ENCODE peak calls at places on chromosomes 13 and 19, in six cellular contexts. P, T, W, E, U and J are unnamed samples.

GRCh38 chr13:109182777-109183465 is 553.5 kb downstream of the MYO16 start:
- DNase-seq in P (no peak), U (no peak), T (no peak), W (peak; percentile 32), E (peak; percentile 10), J (no peak)

GRCh38 chr19:56110515-56111448 is 10.3 kb downstream of the ZNF787 start:
- DNase-seq in W (no peak), E (peak; percentile 91), U (no peak), P (no peak), T (no peak), J (no peak)

GRCh38 chr13:77372275-77372674 is 45.4 kb upstream of the MYCBP2 start:
- DNase-seq in U (no peak), P (no peak), W (no peak), T (no peak), E (no peak), J (no peak)

GRCh38 chr19:49593233-49594113 is 2.5 kb downstream of the PRR12 start:
- DNase-seq in W (peak; percentile 54), P (no peak), E (peak; percentile 92), U (peak; percentile 94), T (peak; percentile 93), J (peak; percentile 93)

GRCh38 chr19:5801796-5802616 is 2.9 kb upstream of the NRTN start:
- DNase-seq in U (peak; percentile 65), W (peak; percentile 50), E (no peak), T (no peak), P (no peak), J (no peak)

GRCh38 chr13:111388851-111389500 is 68.5 kb downstream of the TEX29 start:
- DNase-seq in P (no peak), T (peak; percentile 26), U (no peak), W (no peak), E (no peak), J (no peak)

GRCh38 chr19:57338798-57339378 is 12.2 kb upstream of the ZNF304 start:
- DNase-seq in T (no peak), P (no peak), U (no peak), W (no peak), E (no peak), J (no peak)

GRCh38 chr13:41496420-41497234 is 39.3 kb downstream of the RGCC start:
- DNase-seq in T (no peak), E (peak; percentile 56), P (no peak), U (no peak), W (peak; percentile 11), J (no peak)

GRCh38 chr13:113455384-113455783 is 2.1 kb upstream of the ADPRHL1 start:
- DNase-seq in P (no peak), W (no peak), E (no peak), T (no peak), U (no peak), J (no peak)

GRCh38 chr19:16327911-16328823 is 3.5 kb downstream of the KLF2 start:
- DNase-seq in E (peak; percentile 72), U (no peak), W (no peak), T (no peak), P (no peak), J (no peak)

GRCh38 chr19:10543420-10544241 is at the start of gene ATG4D:
- DNase-seq in T (peak; percentile 80), P (peak; percentile 48), U (peak; percentile 91), W (peak; percentile 82), E (peak; percentile 49), J (peak; percentile 44)

GRCh38 chr19:48819366-48819816 is 8.6 kb upstream of the BCAT2 start:
- DNase-seq in W (peak; percentile 65), P (peak; percentile 60), E (peak; percentile 94), T (no peak), U (no peak), J (no peak)

GRCh38 chr13:75906315-75906714 is 270.2 kb downstream of the LMO7 start:
- DNase-seq in U (no peak), P (no peak), E (no peak), T (no peak), W (no peak), J (no peak)

GRCh38 chr19:32339988-32340874 is 5.2 kb upstream of the ZNF507 start:
- DNase-seq in U (no peak), E (peak; percentile 10), P (no peak), W (peak; percentile 48), T (peak; percentile 50), J (peak; percentile 58)

GRCh38 chr19:46211201-46211881 is 18.2 kb upstream of the IGFL1 start:
- DNase-seq in W (peak; percentile 63), P (no peak), U (no peak), E (peak; percentile 93), T (no peak), J (no peak)

GRCh38 chr13:51339952-51340732 is 651 bp downstream of the SERPINE3 start:
- DNase-seq in U (no peak), E (no peak), P (no peak), T (no peak), W (no peak), J (no peak)

GRCh38 chr19:871446-872265 is 12.2 kb downstream of the CFD start:
- DNase-seq in U (no peak), W (peak; percentile 41), T (no peak), E (no peak), P (no peak), J (no peak)

GRCh38 chr19:41606215-41606837 is 20.5 kb downstream of the CEACAM4 start:
- DNase-seq in P (no peak), U (no peak), W (no peak), T (no peak), E (no peak), J (no peak)

GRCh38 chr19:8458380-8458779 is 13.6 kb downstream of the HNRNPM start:
- DNase-seq in T (no peak), P (no peak), W (no peak), E (no peak), U (no peak), J (no peak)

GRCh38 chr19:55766466-55766865 is 2.5 kb upstream of the RFPL4AL1 start:
- DNase-seq in T (no peak), W (peak; percentile 43), E (no peak), U (no peak), P (no peak), J (no peak)

GRCh38 chr19:1855040-1855827 is 7.0 kb upstream of the REXO1 start:
- DNase-seq in T (peak; percentile 68), P (no peak), U (peak; percentile 90), E (peak; percentile 62), W (peak; percentile 90), J (peak; percentile 85)

GRCh38 chr19:47719047-47719885 is 6.0 kb downstream of the EHD2 start:
- DNase-seq in P (peak; percentile 68), W (peak; percentile 92), E (peak; percentile 94), T (no peak), U (peak; percentile 73), J (peak; percentile 95)

GRCh38 chr13:76764916-76765315 is 121.3 kb downstream of the KCTD12 start:
- DNase-seq in E (no peak), U (no peak), P (no peak), T (no peak), W (no peak), J (no peak)

GRCh38 chr19:42086188-42086736 is 10.3 kb downstream of the ZNF574 start:
- DNase-seq in P (no peak), T (no peak), E (no peak), U (no peak), W (no peak), J (no peak)

GRCh38 chr13:63864171-63864902 is 2448.7 kb upstream of the PCDH20 start:
- DNase-seq in P (no peak), U (no peak), W (no peak), E (peak; percentile 44), T (no peak), J (no peak)